ENCODE peak calls at places on chromosome 16, in six cellular contexts. One of them, this sample, is unnamed.

GRCh38 chr16:15483857-15484256 is 49.5 kb downstream of the BMERB1 start:
- DNase-seq in adrenal gland: no peak
- DNase-seq in adipocyte: no peak
- DNase-seq in heart left ventricle: no peak
- DNase-seq in breast epithelium: no peak
- DNase-seq in AG10803: no peak
- DNase-seq in this sample: no peak

GRCh38 chr16:82183004-82183397 is 13.0 kb upstream of the MPHOSPH6 start:
- DNase-seq in adrenal gland: no peak
- DNase-seq in adipocyte: no peak
- DNase-seq in heart left ventricle: no peak
- DNase-seq in breast epithelium: no peak
- DNase-seq in AG10803: no peak
- DNase-seq in this sample: no peak

GRCh38 chr16:25256821-25257503 is 683 bp downstream of the ZKSCAN2 start:
- DNase-seq in adrenal gland: peak
- DNase-seq in adipocyte: peak
- DNase-seq in heart left ventricle: peak
- DNase-seq in breast epithelium: no peak
- DNase-seq in AG10803: peak
- DNase-seq in this sample: no peak

GRCh38 chr16:55001931-55002330 is 71.3 kb downstream of the IRX5 start:
- DNase-seq in adrenal gland: no peak
- DNase-seq in adipocyte: peak
- DNase-seq in heart left ventricle: no peak
- DNase-seq in breast epithelium: no peak
- DNase-seq in AG10803: peak
- DNase-seq in this sample: no peak

GRCh38 chr16:28589069-28589468 is 7.8 kb downstream of the SULT1A2 start:
- DNase-seq in adrenal gland: no peak
- DNase-seq in adipocyte: no peak
- DNase-seq in heart left ventricle: no peak
- DNase-seq in breast epithelium: no peak
- DNase-seq in AG10803: no peak
- DNase-seq in this sample: no peak

GRCh38 chr16:66502020-66502913 is 47.7 kb downstream of the TK2 start:
- DNase-seq in adrenal gland: peak
- DNase-seq in adipocyte: peak
- DNase-seq in heart left ventricle: peak
- DNase-seq in breast epithelium: no peak
- DNase-seq in AG10803: peak
- DNase-seq in this sample: no peak

GRCh38 chr16:1073566-1074378 is 1.2 kb downstream of the SSTR5 start:
- DNase-seq in adrenal gland: no peak
- DNase-seq in adipocyte: no peak
- DNase-seq in heart left ventricle: no peak
- DNase-seq in breast epithelium: no peak
- DNase-seq in AG10803: no peak
- DNase-seq in this sample: peak

GRCh38 chr16:68047987-68048386 is 24.9 kb downstream of the DUS2 start:
- DNase-seq in adrenal gland: no peak
- DNase-seq in adipocyte: no peak
- DNase-seq in heart left ventricle: no peak
- DNase-seq in breast epithelium: no peak
- DNase-seq in AG10803: no peak
- DNase-seq in this sample: no peak

GRCh38 chr16:72091217-72091616 is 2.2 kb downstream of the TXNL4B start:
- DNase-seq in adrenal gland: no peak
- DNase-seq in adipocyte: no peak
- DNase-seq in heart left ventricle: no peak
- DNase-seq in breast epithelium: no peak
- DNase-seq in AG10803: no peak
- DNase-seq in this sample: no peak

GRCh38 chr16:78478267-78478821 is 378.9 kb downstream of the WWOX start:
- DNase-seq in adrenal gland: no peak
- DNase-seq in adipocyte: no peak
- DNase-seq in heart left ventricle: peak
- DNase-seq in breast epithelium: no peak
- DNase-seq in AG10803: no peak
- DNase-seq in this sample: no peak

GRCh38 chr16:47984669-47985068 is 171.1 kb downstream of the ABCC12 start:
- DNase-seq in adrenal gland: no peak
- DNase-seq in adipocyte: no peak
- DNase-seq in heart left ventricle: no peak
- DNase-seq in breast epithelium: no peak
- DNase-seq in AG10803: no peak
- DNase-seq in this sample: no peak

GRCh38 chr16:1125471-1125870 is 27.4 kb upstream of the CACNA1H start:
- DNase-seq in adrenal gland: no peak
- DNase-seq in adipocyte: peak
- DNase-seq in heart left ventricle: no peak
- DNase-seq in breast epithelium: no peak
- DNase-seq in AG10803: peak
- DNase-seq in this sample: no peak

DNA sequence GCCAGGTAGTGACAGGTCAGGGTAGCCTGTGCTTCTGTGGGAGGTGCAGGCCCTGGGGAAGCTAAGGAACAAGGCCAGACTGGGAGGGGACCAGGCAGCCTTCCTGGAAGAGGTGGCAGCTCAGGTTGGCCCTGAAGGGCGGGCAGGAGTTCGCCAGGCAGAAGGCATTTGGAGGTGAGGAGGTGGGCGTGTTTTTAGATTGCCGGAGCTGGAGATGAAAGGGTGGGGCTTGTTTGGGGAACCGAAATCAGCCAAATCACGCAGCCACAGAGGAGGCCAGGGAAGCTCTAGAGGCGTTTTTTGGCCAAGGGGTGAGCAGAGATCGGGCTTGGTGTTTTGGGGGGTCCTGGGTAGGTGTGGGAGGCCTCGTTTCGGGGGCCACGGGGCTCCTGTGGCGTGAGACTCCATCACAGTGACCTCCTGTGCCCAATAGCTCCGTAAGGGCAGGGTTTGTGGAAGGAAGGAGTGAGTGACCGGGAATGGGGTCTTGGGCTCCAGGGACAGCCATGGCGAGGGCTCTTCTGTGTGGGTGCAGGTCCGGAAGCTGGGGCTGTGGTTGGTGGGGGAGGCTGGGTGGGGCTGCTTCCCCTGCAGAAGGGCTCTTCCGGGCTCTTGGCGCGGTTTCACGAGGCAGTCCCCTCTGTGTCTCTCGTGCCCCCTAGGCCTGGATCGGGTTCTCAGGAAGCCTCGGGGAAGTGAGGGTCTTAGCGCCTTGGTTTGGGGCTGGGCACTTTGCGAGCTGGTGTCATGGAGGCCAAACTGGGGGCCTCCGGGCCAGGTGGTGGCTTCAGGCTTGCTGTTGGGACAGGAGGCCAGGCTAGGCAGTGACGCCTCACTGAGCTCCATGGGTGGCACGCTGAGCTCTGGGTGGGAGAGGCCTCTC is 7.8 kb downstream of the ADCY7 start:
- DNase-seq in adrenal gland: no peak
- DNase-seq in adipocyte: no peak
- DNase-seq in heart left ventricle: no peak
- DNase-seq in breast epithelium: no peak
- DNase-seq in AG10803: no peak
- DNase-seq in this sample: peak
- H3K4me3 ChIP-seq in adrenal gland: no peak
- H3K4me3 ChIP-seq in adipocyte: no peak
- H3K4me3 ChIP-seq in heart left ventricle: peak
- H3K4me3 ChIP-seq in breast epithelium: peak
- H3K4me3 ChIP-seq in AG10803: no peak
- H3K4me3 ChIP-seq in this sample: peak

GRCh38 chr16:10578474-10579316 is 1.7 kb downstream of the EMP2 start:
- DNase-seq in adrenal gland: no peak
- DNase-seq in adipocyte: no peak
- DNase-seq in heart left ventricle: no peak
- DNase-seq in breast epithelium: peak
- DNase-seq in AG10803: no peak
- DNase-seq in this sample: peak

GRCh38 chr16:10579575-10579964 is 828 bp downstream of the EMP2 start:
- DNase-seq in adrenal gland: no peak
- DNase-seq in adipocyte: no peak
- DNase-seq in heart left ventricle: no peak
- DNase-seq in breast epithelium: no peak
- DNase-seq in AG10803: no peak
- DNase-seq in this sample: no peak

GRCh38 chr16:10581507-10581906 is 1.1 kb upstream of the EMP2 start:
- DNase-seq in adrenal gland: no peak
- DNase-seq in adipocyte: peak
- DNase-seq in heart left ventricle: no peak
- DNase-seq in breast epithelium: no peak
- DNase-seq in AG10803: peak
- DNase-seq in this sample: no peak

GRCh38 chr16:10577305-10578202 is 2.8 kb downstream of the EMP2 start:
- DNase-seq in adrenal gland: no peak
- DNase-seq in adipocyte: peak
- DNase-seq in heart left ventricle: peak
- DNase-seq in breast epithelium: no peak
- DNase-seq in AG10803: peak
- DNase-seq in this sample: peak

GRCh38 chr16:10579965-10580918 is at the start of gene EMP2:
- DNase-seq in adrenal gland: peak
- DNase-seq in adipocyte: peak
- DNase-seq in heart left ventricle: peak
- DNase-seq in breast epithelium: peak
- DNase-seq in AG10803: peak
- DNase-seq in this sample: peak
- H3K4me3 ChIP-seq in adrenal gland: peak
- H3K4me3 ChIP-seq in adipocyte: peak
- H3K4me3 ChIP-seq in heart left ventricle: peak
- H3K4me3 ChIP-seq in breast epithelium: peak
- H3K4me3 ChIP-seq in AG10803: peak
- H3K4me3 ChIP-seq in this sample: peak

GRCh38 chr16:53041196-53041977 is 11.3 kb downstream of the CHD9NB start:
- DNase-seq in adrenal gland: no peak
- DNase-seq in adipocyte: peak
- DNase-seq in heart left ventricle: peak
- DNase-seq in breast epithelium: peak
- DNase-seq in AG10803: peak
- DNase-seq in this sample: peak
- H3K4me3 ChIP-seq in adrenal gland: no peak
- H3K4me3 ChIP-seq in adipocyte: peak
- H3K4me3 ChIP-seq in heart left ventricle: no peak
- H3K4me3 ChIP-seq in breast epithelium: peak
- H3K4me3 ChIP-seq in AG10803: no peak
- H3K4me3 ChIP-seq in this sample: no peak

DNA sequence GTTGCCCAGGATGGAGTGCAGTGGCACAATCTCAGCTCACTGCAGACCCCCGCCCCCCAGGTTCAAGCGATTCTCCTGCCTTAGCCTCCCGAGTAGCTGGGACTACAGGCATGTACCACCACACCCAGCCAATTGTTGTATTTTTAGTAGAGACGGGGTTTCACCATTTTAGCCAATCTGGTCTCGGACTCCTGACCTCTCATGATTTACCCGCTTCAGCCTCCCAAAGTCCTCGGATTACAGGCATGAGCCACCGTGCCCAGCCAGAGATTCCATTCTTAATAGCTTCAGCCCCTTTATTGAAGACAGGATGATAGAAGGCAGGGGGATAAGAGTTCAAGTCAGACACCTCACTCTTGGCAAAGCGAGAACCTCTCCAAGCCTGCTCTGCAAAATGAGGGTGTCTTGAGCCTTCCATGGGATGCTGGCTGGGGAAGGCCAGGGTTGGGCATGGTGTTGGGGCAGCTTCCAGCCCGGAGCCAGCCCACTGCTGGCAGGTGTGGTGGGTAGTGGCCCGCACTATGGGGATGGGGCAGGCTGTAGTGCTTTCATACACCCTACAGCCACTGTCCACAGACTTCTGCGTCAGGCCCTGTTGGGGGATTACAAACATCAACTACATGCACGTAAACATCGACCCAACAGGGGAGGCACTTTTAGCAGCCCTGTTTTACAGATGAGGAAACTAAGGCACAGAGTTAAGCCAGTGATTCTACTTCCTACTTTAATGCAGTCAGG is 3.5 kb downstream of the CARHSP1 start:
- DNase-seq in adrenal gland: no peak
- DNase-seq in adipocyte: no peak
- DNase-seq in heart left ventricle: no peak
- DNase-seq in breast epithelium: no peak
- DNase-seq in AG10803: no peak
- DNase-seq in this sample: no peak
- H3K4me3 ChIP-seq in adrenal gland: no peak
- H3K4me3 ChIP-seq in adipocyte: no peak
- H3K4me3 ChIP-seq in heart left ventricle: no peak
- H3K4me3 ChIP-seq in breast epithelium: no peak
- H3K4me3 ChIP-seq in AG10803: no peak
- H3K4me3 ChIP-seq in this sample: no peak